ENCODE peak calls at places on chromosomes 13 and 19, in ten cellular contexts. One of them, this sample, is unnamed.

GRCh38 chr19:48844472-48844871 is 8.2 kb upstream of the HSD17B14 start:
- DNase-seq in NCI-H1092: no peak
- DNase-seq in Karpas-422: peak
- DNase-seq in cardiac muscle cell: no peak
- DNase-seq in choroid plexus epithelial cell: peak
- DNase-seq in body of pancreas: no peak
- DNase-seq in GM20000: no peak
- DNase-seq in brain microvascular endothelial cell: no peak
- DNase-seq in activated naive CD8-positive, alpha-beta T cell treated with anti-CD3 and anti-CD28 coated beads for 36 hours: no peak
- DNase-seq in mucosa of descending colon: no peak
- DNase-seq in this sample: peak

GRCh38 chr19:46824887-46825730 is 25.5 kb downstream of the AP2S1 start:
- DNase-seq in brain microvascular endothelial cell: no peak
- DNase-seq in activated naive CD8-positive, alpha-beta T cell treated with anti-CD3 and anti-CD28 coated beads for 36 hours: no peak
- DNase-seq in NCI-H1092: no peak
- DNase-seq in mucosa of descending colon: no peak
- DNase-seq in GM20000: peak
- DNase-seq in Karpas-422: no peak
- DNase-seq in cardiac muscle cell: no peak
- DNase-seq in body of pancreas: no peak
- DNase-seq in choroid plexus epithelial cell: peak
- DNase-seq in this sample: no peak

GRCh38 chr13:32669030-32669646 is 82.9 kb downstream of the PDS5B start:
- DNase-seq in GM20000: peak
- DNase-seq in activated naive CD8-positive, alpha-beta T cell treated with anti-CD3 and anti-CD28 coated beads for 36 hours: no peak
- DNase-seq in Karpas-422: peak
- DNase-seq in cardiac muscle cell: peak
- DNase-seq in choroid plexus epithelial cell: peak
- DNase-seq in brain microvascular endothelial cell: peak
- DNase-seq in mucosa of descending colon: no peak
- DNase-seq in NCI-H1092: peak
- DNase-seq in body of pancreas: no peak
- DNase-seq in this sample: peak

GRCh38 chr19:11337080-11337479 is 2.4 kb downstream of the RAB3D start:
- DNase-seq in body of pancreas: no peak
- DNase-seq in NCI-H1092: no peak
- DNase-seq in Karpas-422: no peak
- DNase-seq in activated naive CD8-positive, alpha-beta T cell treated with anti-CD3 and anti-CD28 coated beads for 36 hours: no peak
- DNase-seq in GM20000: no peak
- DNase-seq in choroid plexus epithelial cell: no peak
- DNase-seq in cardiac muscle cell: no peak
- DNase-seq in brain microvascular endothelial cell: no peak
- DNase-seq in mucosa of descending colon: peak
- DNase-seq in this sample: no peak

GRCh38 chr13:35817642-35818576 is 313.3 kb downstream of the DCLK1 start:
- DNase-seq in cardiac muscle cell: no peak
- DNase-seq in GM20000: no peak
- DNase-seq in brain microvascular endothelial cell: no peak
- DNase-seq in mucosa of descending colon: no peak
- DNase-seq in body of pancreas: no peak
- DNase-seq in Karpas-422: no peak
- DNase-seq in activated naive CD8-positive, alpha-beta T cell treated with anti-CD3 and anti-CD28 coated beads for 36 hours: no peak
- DNase-seq in NCI-H1092: no peak
- DNase-seq in choroid plexus epithelial cell: no peak
- DNase-seq in this sample: no peak

GRCh38 chr13:87128006-87128405 is 543.2 kb upstream of the SLITRK5 start:
- DNase-seq in activated naive CD8-positive, alpha-beta T cell treated with anti-CD3 and anti-CD28 coated beads for 36 hours: no peak
- DNase-seq in mucosa of descending colon: no peak
- DNase-seq in cardiac muscle cell: no peak
- DNase-seq in NCI-H1092: peak
- DNase-seq in brain microvascular endothelial cell: no peak
- DNase-seq in GM20000: no peak
- DNase-seq in choroid plexus epithelial cell: peak
- DNase-seq in Karpas-422: no peak
- DNase-seq in body of pancreas: no peak
- DNase-seq in this sample: no peak

GRCh38 chr13:50685491-50685890 is 158.0 kb downstream of the DLEU7 start:
- DNase-seq in Karpas-422: no peak
- DNase-seq in brain microvascular endothelial cell: peak
- DNase-seq in NCI-H1092: peak
- DNase-seq in mucosa of descending colon: no peak
- DNase-seq in activated naive CD8-positive, alpha-beta T cell treated with anti-CD3 and anti-CD28 coated beads for 36 hours: no peak
- DNase-seq in GM20000: no peak
- DNase-seq in body of pancreas: peak
- DNase-seq in choroid plexus epithelial cell: peak
- DNase-seq in cardiac muscle cell: peak
- DNase-seq in this sample: no peak

GRCh38 chr13:47908200-47908902 is 92.7 kb downstream of the SUCLA2 start:
- DNase-seq in mucosa of descending colon: no peak
- DNase-seq in choroid plexus epithelial cell: peak
- DNase-seq in activated naive CD8-positive, alpha-beta T cell treated with anti-CD3 and anti-CD28 coated beads for 36 hours: no peak
- DNase-seq in cardiac muscle cell: no peak
- DNase-seq in brain microvascular endothelial cell: peak
- DNase-seq in NCI-H1092: no peak
- DNase-seq in Karpas-422: no peak
- DNase-seq in body of pancreas: no peak
- DNase-seq in GM20000: no peak
- DNase-seq in this sample: peak

GRCh38 chr13:50714886-50715285 is 128.6 kb downstream of the DLEU7 start:
- DNase-seq in brain microvascular endothelial cell: no peak
- DNase-seq in choroid plexus epithelial cell: no peak
- DNase-seq in body of pancreas: no peak
- DNase-seq in Karpas-422: no peak
- DNase-seq in activated naive CD8-positive, alpha-beta T cell treated with anti-CD3 and anti-CD28 coated beads for 36 hours: no peak
- DNase-seq in mucosa of descending colon: no peak
- DNase-seq in cardiac muscle cell: no peak
- DNase-seq in NCI-H1092: no peak
- DNase-seq in GM20000: no peak
- DNase-seq in this sample: no peak

GRCh38 chr19:50239916-50240585 is 36.6 kb downstream of the MYH14 start:
- DNase-seq in NCI-H1092: no peak
- DNase-seq in mucosa of descending colon: no peak
- DNase-seq in brain microvascular endothelial cell: no peak
- DNase-seq in cardiac muscle cell: no peak
- DNase-seq in Karpas-422: no peak
- DNase-seq in choroid plexus epithelial cell: no peak
- DNase-seq in activated naive CD8-positive, alpha-beta T cell treated with anti-CD3 and anti-CD28 coated beads for 36 hours: no peak
- DNase-seq in body of pancreas: no peak
- DNase-seq in GM20000: no peak
- DNase-seq in this sample: no peak

GRCh38 chr19:41691268-41691970 is 3.3 kb upstream of the CEACAM7 start:
- DNase-seq in brain microvascular endothelial cell: no peak
- DNase-seq in activated naive CD8-positive, alpha-beta T cell treated with anti-CD3 and anti-CD28 coated beads for 36 hours: peak
- DNase-seq in GM20000: peak
- DNase-seq in choroid plexus epithelial cell: peak
- DNase-seq in NCI-H1092: no peak
- DNase-seq in mucosa of descending colon: no peak
- DNase-seq in Karpas-422: peak
- DNase-seq in body of pancreas: peak
- DNase-seq in cardiac muscle cell: no peak
- DNase-seq in this sample: peak

GRCh38 chr13:79392882-79393563 is 13.0 kb downstream of the RBM26 start:
- DNase-seq in Karpas-422: no peak
- DNase-seq in NCI-H1092: no peak
- DNase-seq in choroid plexus epithelial cell: peak
- DNase-seq in brain microvascular endothelial cell: peak
- DNase-seq in cardiac muscle cell: no peak
- DNase-seq in body of pancreas: no peak
- DNase-seq in activated naive CD8-positive, alpha-beta T cell treated with anti-CD3 and anti-CD28 coated beads for 36 hours: no peak
- DNase-seq in GM20000: no peak
- DNase-seq in mucosa of descending colon: no peak
- DNase-seq in this sample: peak

GRCh38 chr19:49852631-49853126 is 1.7 kb downstream of the PTOV1 start:
- DNase-seq in activated naive CD8-positive, alpha-beta T cell treated with anti-CD3 and anti-CD28 coated beads for 36 hours: no peak
- DNase-seq in GM20000: no peak
- DNase-seq in mucosa of descending colon: no peak
- DNase-seq in choroid plexus epithelial cell: no peak
- DNase-seq in brain microvascular endothelial cell: no peak
- DNase-seq in cardiac muscle cell: no peak
- DNase-seq in NCI-H1092: no peak
- DNase-seq in body of pancreas: no peak
- DNase-seq in Karpas-422: peak
- DNase-seq in this sample: no peak

GRCh38 chr13:91133941-91134772 is 213.3 kb upstream of the MIR17HG start:
- DNase-seq in mucosa of descending colon: no peak
- DNase-seq in body of pancreas: peak
- DNase-seq in activated naive CD8-positive, alpha-beta T cell treated with anti-CD3 and anti-CD28 coated beads for 36 hours: no peak
- DNase-seq in NCI-H1092: peak
- DNase-seq in cardiac muscle cell: peak
- DNase-seq in choroid plexus epithelial cell: peak
- DNase-seq in GM20000: peak
- DNase-seq in brain microvascular endothelial cell: peak
- DNase-seq in Karpas-422: peak
- DNase-seq in this sample: peak

GRCh38 chr13:78978381-78978998 is 319.5 kb upstream of the OBI1 start:
- DNase-seq in Karpas-422: peak
- DNase-seq in NCI-H1092: peak
- DNase-seq in cardiac muscle cell: peak
- DNase-seq in mucosa of descending colon: no peak
- DNase-seq in choroid plexus epithelial cell: peak
- DNase-seq in activated naive CD8-positive, alpha-beta T cell treated with anti-CD3 and anti-CD28 coated beads for 36 hours: no peak
- DNase-seq in GM20000: peak
- DNase-seq in brain microvascular endothelial cell: peak
- DNase-seq in body of pancreas: peak
- DNase-seq in this sample: peak

GRCh38 chr19:13881692-13882418 is 4.9 kb downstream of the NANOS3 start:
- DNase-seq in choroid plexus epithelial cell: peak
- DNase-seq in NCI-H1092: no peak
- DNase-seq in mucosa of descending colon: peak
- DNase-seq in body of pancreas: no peak
- DNase-seq in cardiac muscle cell: no peak
- DNase-seq in activated naive CD8-positive, alpha-beta T cell treated with anti-CD3 and anti-CD28 coated beads for 36 hours: no peak
- DNase-seq in brain microvascular endothelial cell: no peak
- DNase-seq in GM20000: peak
- DNase-seq in Karpas-422: no peak
- DNase-seq in this sample: no peak

GRCh38 chr13:45107539-45107938 is 12.8 kb upstream of the GTF2F2 start:
- DNase-seq in cardiac muscle cell: no peak
- DNase-seq in activated naive CD8-positive, alpha-beta T cell treated with anti-CD3 and anti-CD28 coated beads for 36 hours: no peak
- DNase-seq in GM20000: no peak
- DNase-seq in Karpas-422: no peak
- DNase-seq in choroid plexus epithelial cell: peak
- DNase-seq in brain microvascular endothelial cell: no peak
- DNase-seq in NCI-H1092: no peak
- DNase-seq in body of pancreas: no peak
- DNase-seq in mucosa of descending colon: no peak
- DNase-seq in this sample: no peak

This sample was measured in RWPE1.